ENCODE peak calls at places on chromosomes 5 and 9, in ten cellular contexts. L is A549, A is right lobe of liver, F is heart left ventricle, C is IMR-90, P is HCT116, Q is GM12878, J is K562, Z is upper lobe of left lung, K is body of pancreas. I is an unnamed sample.

GRCh38 chr5:124162782-124163532 is 583.5 kb downstream of the ZNF608 start:
- ATAC-seq in L (no peak), A (no peak), F (peak), C (peak), P (no peak), Q (no peak), J (no peak), Z (peak), K (peak), I (no peak)

GRCh38 chr5:151480384-151480783 is 33.0 kb downstream of the SLC36A1 start:
- ATAC-seq in L (no peak), A (no peak), F (no peak), C (peak), P (no peak), Q (no peak), J (no peak), Z (no peak), K (peak), I (peak)

GRCh38 chr9:105475302-105475701 is 27.5 kb downstream of the FSD1L start:
- ATAC-seq in L (peak), A (peak), F (no peak), C (peak), P (peak), Q (peak), J (peak), Z (no peak), K (no peak), I (no peak)

GRCh38 chr9:130398487-130399240 is 46.1 kb upstream of the ASS1 start:
- ATAC-seq in L (no peak), A (no peak), F (no peak), C (no peak), P (no peak), Q (no peak), J (no peak), Z (no peak), K (no peak), I (no peak)

GRCh38 chr5:395156-395920 is 47.6 kb upstream of the EXOC3 start:
- ATAC-seq in L (no peak), A (no peak), F (no peak), C (peak), P (no peak), Q (no peak), J (no peak), Z (no peak), K (peak), I (no peak)

GRCh38 chr5:157976429-157976828 is 117.5 kb upstream of the CLINT1 start:
- ATAC-seq in L (no peak), A (no peak), F (no peak), C (no peak), P (no peak), Q (no peak), J (no peak), Z (no peak), K (no peak), I (no peak)

GRCh38 chr5:53009816-53010215 is 20.7 kb downstream of the ITGA2 start:
- ATAC-seq in L (no peak), A (no peak), F (no peak), C (no peak), P (no peak), Q (no peak), J (no peak), Z (no peak), K (no peak), I (no peak)

GRCh38 chr5:62305358-62305714 is 670 bp upstream of the KIF2A start:
- ATAC-seq in L (no peak), A (no peak), F (no peak), C (no peak), P (no peak), Q (no peak), J (no peak), Z (no peak), K (no peak), I (no peak)

GRCh38 chr9:22617156-22617555 is 170.5 kb downstream of the DMRTA1 start:
- ATAC-seq in L (no peak), A (no peak), F (no peak), C (no peak), P (no peak), Q (no peak), J (no peak), Z (no peak), K (no peak), I (no peak)

GRCh38 chr5:31096238-31096865 is 97.1 kb upstream of the CDH6 start:
- ATAC-seq in L (no peak), A (no peak), F (no peak), C (peak), P (no peak), Q (no peak), J (no peak), Z (peak), K (no peak), I (no peak)

GRCh38 chr9:126838895-126839294 is 21.5 kb upstream of the ZBTB34 start:
- ATAC-seq in L (no peak), A (no peak), F (no peak), C (no peak), P (no peak), Q (peak), J (no peak), Z (no peak), K (no peak), I (no peak)

GRCh38 chr9:96014078-96014477 is 138.6 kb downstream of the ERCC6L2 start:
- ATAC-seq in L (no peak), A (peak), F (no peak), C (no peak), P (no peak), Q (no peak), J (no peak), Z (no peak), K (no peak), I (no peak)

GRCh38 chr9:133893191-133893994 is 98.7 kb downstream of the VAV2 start:
- ATAC-seq in L (no peak), A (no peak), F (no peak), C (no peak), P (no peak), Q (no peak), J (no peak), Z (no peak), K (no peak), I (no peak)

GRCh38 chr5:45695011-45695667 is 1.0 kb downstream of the HCN1 start:
- ATAC-seq in L (peak), A (no peak), F (no peak), C (no peak), P (no peak), Q (no peak), J (no peak), Z (no peak), K (no peak), I (no peak)

GRCh38 chr9:35508069-35508468 is 18.2 kb downstream of the RUSC2 start:
- ATAC-seq in L (no peak), A (no peak), F (no peak), C (no peak), P (no peak), Q (no peak), J (no peak), Z (no peak), K (no peak), I (no peak)

GRCh38 chr9:99213197-99213596 is 8.5 kb downstream of the ALG2 start:
- ATAC-seq in L (no peak), A (no peak), F (no peak), C (no peak), P (no peak), Q (no peak), J (no peak), Z (no peak), K (no peak), I (no peak)

GRCh38 chr9:114319147-114319546 is 3.8 kb upstream of the ORM1 start:
- ATAC-seq in L (no peak), A (no peak), F (no peak), C (no peak), P (peak), Q (no peak), J (no peak), Z (no peak), K (no peak), I (no peak)

GRCh38 chr5:149387982-149388381 is 8.9 kb upstream of the IL17B start:
- ATAC-seq in L (no peak), A (peak), F (peak), C (peak), P (no peak), Q (no peak), J (no peak), Z (no peak), K (no peak), I (no peak)

GRCh38 chr5:78293856-78294249 is 645 bp downstream of the AP3B1 start:
- ATAC-seq in L (peak), A (peak), F (peak), C (no peak), P (no peak), Q (no peak), J (peak), Z (no peak), K (no peak), I (no peak)

GRCh38 chr5:134964359-134965270 is 3.1 kb upstream of the CATSPER3 start:
- ATAC-seq in L (no peak), A (no peak), F (no peak), C (no peak), P (no peak), Q (no peak), J (no peak), Z (no peak), K (no peak), I (no peak)

GRCh38 chr5:180116441-180117377 is 45.1 kb upstream of the RNF130 start:
- ATAC-seq in L (peak), A (peak), F (no peak), C (no peak), P (peak), Q (no peak), J (peak), Z (no peak), K (peak), I (no peak)

GRCh38 chr5:83374547-83374946 is 97.0 kb upstream of the VCAN start:
- ATAC-seq in L (no peak), A (no peak), F (peak), C (no peak), P (no peak), Q (no peak), J (no peak), Z (peak), K (peak), I (peak)

GRCh38 chr9:9942764-9943424 is 669.9 kb downstream of the PTPRD start:
- ATAC-seq in L (peak), A (peak), F (no peak), C (peak), P (no peak), Q (peak), J (no peak), Z (peak), K (peak), I (no peak)

GRCh38 chr5:16980983-16981382 is 44.9 kb upstream of the MYO10 start:
- ATAC-seq in L (no peak), A (no peak), F (no peak), C (peak), P (no peak), Q (no peak), J (no peak), Z (no peak), K (no peak), I (no peak)

GRCh38 chr5:168215646-168216045 is 75.8 kb upstream of the WWC1 start:
- ATAC-seq in L (no peak), A (no peak), F (no peak), C (no peak), P (no peak), Q (no peak), J (no peak), Z (no peak), K (no peak), I (no peak)

GRCh38 chr9:88828492-88828974 is 162.7 kb upstream of the S1PR3 start:
- ATAC-seq in L (no peak), A (no peak), F (peak), C (no peak), P (no peak), Q (no peak), J (no peak), Z (no peak), K (peak), I (peak)

GRCh38 chr9:38067611-38067891 is 1.5 kb downstream of the SHB start:
- ATAC-seq in L (no peak), A (peak), F (no peak), C (peak), P (no peak), Q (no peak), J (no peak), Z (peak), K (peak), I (peak)

DNA sequence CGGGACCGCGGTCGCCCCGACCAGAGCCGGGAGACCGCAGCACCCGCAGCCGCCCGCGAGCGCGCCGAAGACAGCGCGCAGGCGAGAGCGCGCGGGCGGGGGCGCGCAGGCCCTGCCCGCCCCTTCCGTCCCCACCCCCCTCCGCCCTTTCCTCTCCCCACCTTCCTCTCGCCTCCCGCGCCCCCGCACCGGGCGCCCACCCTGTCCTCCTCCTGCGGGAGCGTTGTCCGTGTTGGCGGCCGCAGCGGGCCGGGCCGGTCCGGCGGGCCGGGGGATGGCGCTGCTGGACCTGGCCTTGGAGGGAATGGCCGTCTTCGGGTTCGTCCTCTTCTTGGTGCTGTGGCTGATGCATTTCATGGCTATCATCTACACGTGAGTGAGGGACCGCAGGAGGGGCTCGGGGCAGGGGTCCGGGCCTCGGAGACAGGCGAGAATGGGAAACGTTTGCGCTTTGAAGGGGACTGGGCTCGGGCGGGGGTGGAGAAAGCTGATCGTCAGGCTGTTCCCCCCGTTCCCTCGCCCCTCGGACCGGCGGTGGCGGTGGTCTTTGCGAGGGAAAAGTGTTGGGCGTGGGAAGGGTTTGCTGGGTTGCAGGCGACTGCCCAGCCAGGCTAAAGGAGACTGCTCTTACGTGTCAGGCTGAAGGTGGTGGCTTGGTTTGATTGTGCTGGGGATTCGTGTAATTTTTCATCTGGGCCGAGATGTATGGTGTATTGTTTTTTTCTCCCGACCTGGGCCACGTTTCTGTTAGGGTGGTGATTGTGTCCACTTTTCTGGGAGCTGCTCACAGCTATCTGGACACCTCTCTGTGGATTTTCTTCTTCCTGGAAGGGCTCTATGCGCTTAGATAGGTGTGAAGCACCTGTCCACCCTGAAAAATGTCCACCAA is 572 bp downstream of the UGCG start:
- ATAC-seq in L (peak), A (peak), F (peak), C (peak), P (peak), Q (peak), J (peak), Z (peak), K (peak), I (peak)
- TF ChIP-seq POLR2A in L (no peak), A (no peak), F (no peak), C (no peak), P (no peak), Q (no peak), J (no peak), Z (no peak), K (peak), I (no peak)

GRCh38 chr5:137073192-137073591 is 425.9 kb downstream of the SPOCK1 start:
- ATAC-seq in L (no peak), A (no peak), F (no peak), C (no peak), P (no peak), Q (no peak), J (no peak), Z (peak), K (no peak), I (peak)

GRCh38 chr5:137072376-137073174 is 426.6 kb downstream of the SPOCK1 start:
- ATAC-seq in L (no peak), A (no peak), F (peak), C (no peak), P (no peak), Q (peak), J (no peak), Z (peak), K (peak), I (peak)

GRCh38 chr5:137071941-137072340 is 427.2 kb downstream of the SPOCK1 start:
- ATAC-seq in L (no peak), A (no peak), F (no peak), C (no peak), P (no peak), Q (no peak), J (no peak), Z (peak), K (peak), I (peak)

GRCh38 chr5:137070521-137070920 is 428.6 kb downstream of the SPOCK1 start:
- ATAC-seq in L (no peak), A (no peak), F (no peak), C (no peak), P (no peak), Q (no peak), J (no peak), Z (no peak), K (no peak), I (no peak)

DNA sequence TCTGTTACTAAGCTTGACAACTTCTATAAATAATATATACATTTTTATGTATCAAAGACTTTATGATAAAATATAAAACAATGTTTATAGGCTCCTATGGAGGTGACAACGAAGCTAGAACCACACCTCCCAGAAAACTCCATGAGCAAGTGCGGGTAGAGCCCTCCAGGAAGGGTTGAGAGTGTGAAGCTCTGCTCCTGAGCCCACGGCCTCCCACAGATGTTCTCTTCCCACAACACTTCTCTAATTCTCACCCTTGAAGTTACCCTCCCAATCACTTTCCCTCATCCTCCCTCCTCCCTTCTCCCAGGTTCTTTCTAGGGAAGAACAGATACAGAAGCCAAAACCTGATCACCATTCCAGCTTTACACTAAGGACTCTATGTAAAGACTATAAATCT is 427.6 kb downstream of the SPOCK1 start:
- ATAC-seq in L (no peak), A (no peak), F (no peak), C (no peak), P (no peak), Q (no peak), J (no peak), Z (no peak), K (no peak), I (no peak)
- H3K4me3 ChIP-seq in L (no peak), A (no peak), F (no peak), C (no peak), P (no peak), Q (no peak), J (no peak), Z (no peak), K (no peak), I (no peak)

DNA sequence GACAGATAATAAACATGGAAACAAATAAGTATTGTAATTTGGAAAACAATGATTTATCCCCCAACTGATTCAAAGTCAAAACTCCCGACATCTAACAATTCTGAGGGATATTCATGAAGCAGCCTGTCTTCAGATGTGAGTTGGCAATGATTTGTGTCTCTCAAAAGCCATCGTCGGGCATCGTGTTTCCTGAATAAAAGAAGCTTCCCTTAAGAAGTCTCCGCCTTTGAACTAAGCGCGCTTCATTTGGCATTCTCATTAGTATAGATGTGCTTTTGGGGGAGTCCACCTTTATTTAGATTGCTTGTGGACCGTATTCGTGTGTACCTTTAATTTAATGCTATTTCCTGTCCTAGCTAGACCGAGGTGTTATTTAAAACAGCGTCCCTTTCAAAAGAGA is 282.7 kb downstream of the MLLT3 start:
- ATAC-seq in L (no peak), A (no peak), F (no peak), C (no peak), P (no peak), Q (no peak), J (no peak), Z (no peak), K (no peak), I (no peak)
- TF ChIP-seq POLR2A in L (no peak), A (no peak), F (no peak), C (no peak), P (no peak), Q (no peak), J (no peak), Z (no peak), K (no peak), I (no peak)

GRCh38 chr9:83429229-83429628 is 109.0 kb downstream of the FRMD3 start:
- ATAC-seq in L (no peak), A (peak), F (no peak), C (no peak), P (no peak), Q (no peak), J (no peak), Z (no peak), K (no peak), I (no peak)
- H3K4me3 ChIP-seq in L (no peak), A (no peak), F (no peak), C (no peak), P (no peak), Q (no peak), J (no peak), Z (no peak), K (no peak), I (no peak)

DNA sequence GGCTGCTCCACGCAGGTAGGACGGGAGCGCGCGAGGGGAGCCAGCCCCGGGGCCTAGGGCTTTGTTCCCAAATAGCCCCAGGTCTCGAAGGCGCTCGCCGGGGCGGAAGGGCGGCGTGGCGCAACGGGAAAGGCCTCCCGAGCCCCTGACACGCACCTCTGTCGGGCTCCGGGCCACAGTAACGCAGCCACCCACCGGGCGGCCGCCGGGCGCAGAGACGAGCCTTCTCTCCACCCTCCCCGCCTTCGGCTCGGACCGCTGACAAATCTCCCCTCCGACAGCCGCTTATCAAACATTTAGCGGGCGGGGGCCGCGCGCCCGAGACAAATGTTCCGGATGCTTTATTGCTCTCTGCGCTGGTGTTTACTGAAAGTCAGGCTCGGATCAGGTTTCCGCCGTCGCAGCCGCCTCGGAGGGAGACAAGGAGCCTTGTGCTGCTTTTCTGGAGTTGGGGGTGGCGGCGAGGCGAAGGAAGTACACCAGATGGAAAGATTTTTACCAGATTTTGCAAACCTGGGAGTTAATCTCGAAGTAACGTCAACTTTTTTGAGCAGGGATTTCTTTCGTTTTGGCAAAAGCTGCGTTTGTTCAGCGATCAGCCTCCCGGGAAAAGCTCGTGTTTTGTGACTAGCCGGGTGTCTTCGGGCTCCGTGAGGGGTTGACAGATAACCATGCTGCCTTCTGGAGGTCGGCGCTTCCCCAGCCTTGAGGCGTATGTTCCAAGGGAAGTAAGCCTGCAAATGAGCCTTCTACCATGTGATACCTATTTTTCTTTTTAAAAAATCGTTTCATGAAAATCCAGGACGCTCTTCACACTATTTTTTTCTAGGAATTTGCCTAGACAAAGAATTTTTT is 956 bp downstream of the RGMB start:
- ATAC-seq in L (peak), A (peak), F (no peak), C (no peak), P (peak), Q (peak), J (peak), Z (peak), K (peak), I (no peak)
- TF ChIP-seq POLR2A in L (no peak), A (peak), F (no peak), C (peak), P (no peak), Q (no peak), J (no peak), Z (no peak), K (peak), I (no peak)

GRCh38 chr9:13186774-13187173 is 92.7 kb downstream of the MPDZ start:
- ATAC-seq in L (no peak), A (peak), F (no peak), C (no peak), P (no peak), Q (no peak), J (no peak), Z (no peak), K (no peak), I (no peak)
- H3K4me3 ChIP-seq in L (no peak), A (peak), F (no peak), C (no peak), P (no peak), Q (no peak), J (no peak), Z (no peak), K (no peak), I (no peak)